ENCODE peak calls at places on chromosomes 5 and 9, in ten cellular contexts. One of them, this sample, is unnamed.

GRCh38 chr5:150457112-150457511 is 7.6 kb upstream of the RPS14 start:
- DNase-seq in HFFc6: no peak
- DNase-seq in lower leg skin: no peak
- DNase-seq in testis: no peak
- DNase-seq in GM20000: no peak
- DNase-seq in heart left ventricle: no peak
- DNase-seq in right lobe of liver: no peak
- DNase-seq in Calu3: no peak
- DNase-seq in fibroblast of mammary gland: no peak
- DNase-seq in MCF 10A: no peak
- DNase-seq in this sample: no peak

GRCh38 chr5:122999947-123000563 is 36.5 kb downstream of the PPIC start:
- DNase-seq in HFFc6: no peak
- DNase-seq in MCF 10A: peak
- DNase-seq in GM20000: peak
- DNase-seq in right lobe of liver: peak
- DNase-seq in Calu3: peak
- DNase-seq in testis: peak
- DNase-seq in lower leg skin: peak
- DNase-seq in heart left ventricle: peak
- DNase-seq in fibroblast of mammary gland: peak
- DNase-seq in this sample: no peak

GRCh38 chr9:37433754-37434435 is 11.4 kb downstream of the GRHPR start:
- DNase-seq in Calu3: no peak
- DNase-seq in GM20000: no peak
- DNase-seq in testis: peak
- DNase-seq in HFFc6: no peak
- DNase-seq in right lobe of liver: no peak
- DNase-seq in heart left ventricle: no peak
- DNase-seq in MCF 10A: no peak
- DNase-seq in lower leg skin: no peak
- DNase-seq in fibroblast of mammary gland: no peak
- DNase-seq in this sample: no peak

GRCh38 chr5:135191084-135191826 is 157.2 kb upstream of the PITX1 start:
- DNase-seq in fibroblast of mammary gland: peak
- DNase-seq in right lobe of liver: peak
- DNase-seq in HFFc6: peak
- DNase-seq in heart left ventricle: peak
- DNase-seq in GM20000: peak
- DNase-seq in testis: peak
- DNase-seq in MCF 10A: peak
- DNase-seq in lower leg skin: peak
- DNase-seq in Calu3: peak
- DNase-seq in this sample: peak

GRCh38 chr9:34985311-34985899 is 4.1 kb upstream of the DNAJB5 start:
- DNase-seq in HFFc6: peak
- DNase-seq in testis: peak
- DNase-seq in heart left ventricle: no peak
- DNase-seq in GM20000: peak
- DNase-seq in right lobe of liver: no peak
- DNase-seq in MCF 10A: peak
- DNase-seq in lower leg skin: no peak
- DNase-seq in Calu3: peak
- DNase-seq in fibroblast of mammary gland: peak
- DNase-seq in this sample: peak

GRCh38 chr5:85466423-85466822 is 1081.7 kb upstream of the EDIL3 start:
- DNase-seq in fibroblast of mammary gland: no peak
- DNase-seq in MCF 10A: no peak
- DNase-seq in HFFc6: no peak
- DNase-seq in Calu3: no peak
- DNase-seq in heart left ventricle: no peak
- DNase-seq in lower leg skin: no peak
- DNase-seq in GM20000: no peak
- DNase-seq in testis: no peak
- DNase-seq in right lobe of liver: no peak
- DNase-seq in this sample: no peak

GRCh38 chr9:107489144-107489673 is 360 bp downstream of the KLF4 start:
- DNase-seq in fibroblast of mammary gland: peak
- DNase-seq in HFFc6: no peak
- DNase-seq in testis: no peak
- DNase-seq in GM20000: peak
- DNase-seq in Calu3: no peak
- DNase-seq in MCF 10A: peak
- DNase-seq in right lobe of liver: no peak
- DNase-seq in heart left ventricle: no peak
- DNase-seq in lower leg skin: peak
- DNase-seq in this sample: peak

GRCh38 chr5:88727705-88728313 is 155.2 kb downstream of the MEF2C start:
- DNase-seq in MCF 10A: peak
- DNase-seq in GM20000: no peak
- DNase-seq in lower leg skin: no peak
- DNase-seq in right lobe of liver: no peak
- DNase-seq in testis: no peak
- DNase-seq in fibroblast of mammary gland: peak
- DNase-seq in heart left ventricle: no peak
- DNase-seq in HFFc6: peak
- DNase-seq in Calu3: no peak
- DNase-seq in this sample: no peak

GRCh38 chr5:140075371-140075770 is 32.3 kb upstream of the NRG2 start:
- DNase-seq in right lobe of liver: no peak
- DNase-seq in fibroblast of mammary gland: peak
- DNase-seq in MCF 10A: peak
- DNase-seq in lower leg skin: no peak
- DNase-seq in GM20000: no peak
- DNase-seq in heart left ventricle: no peak
- DNase-seq in Calu3: peak
- DNase-seq in testis: no peak
- DNase-seq in HFFc6: peak
- DNase-seq in this sample: no peak
- TF ChIP-seq CTCF in right lobe of liver: peak
- TF ChIP-seq CTCF in fibroblast of mammary gland: peak
- TF ChIP-seq CTCF in MCF 10A: peak
- TF ChIP-seq CTCF in lower leg skin: no peak
- TF ChIP-seq CTCF in GM20000: no peak
- TF ChIP-seq CTCF in heart left ventricle: no peak
- TF ChIP-seq CTCF in Calu3: no peak
- TF ChIP-seq CTCF in testis: no peak
- TF ChIP-seq CTCF in HFFc6: peak
- TF ChIP-seq CTCF in this sample: no peak

GRCh38 chr9:23496827-23497226 is 329.2 kb downstream of the ELAVL2 start:
- DNase-seq in GM20000: no peak
- DNase-seq in lower leg skin: no peak
- DNase-seq in testis: no peak
- DNase-seq in Calu3: no peak
- DNase-seq in MCF 10A: no peak
- DNase-seq in right lobe of liver: no peak
- DNase-seq in fibroblast of mammary gland: no peak
- DNase-seq in HFFc6: no peak
- DNase-seq in heart left ventricle: no peak
- DNase-seq in this sample: no peak

GRCh38 chr9:23493219-23493618 is 332.8 kb downstream of the ELAVL2 start:
- DNase-seq in HFFc6: no peak
- DNase-seq in testis: no peak
- DNase-seq in heart left ventricle: no peak
- DNase-seq in fibroblast of mammary gland: no peak
- DNase-seq in MCF 10A: no peak
- DNase-seq in right lobe of liver: no peak
- DNase-seq in lower leg skin: no peak
- DNase-seq in GM20000: no peak
- DNase-seq in Calu3: no peak
- DNase-seq in this sample: no peak

DNA sequence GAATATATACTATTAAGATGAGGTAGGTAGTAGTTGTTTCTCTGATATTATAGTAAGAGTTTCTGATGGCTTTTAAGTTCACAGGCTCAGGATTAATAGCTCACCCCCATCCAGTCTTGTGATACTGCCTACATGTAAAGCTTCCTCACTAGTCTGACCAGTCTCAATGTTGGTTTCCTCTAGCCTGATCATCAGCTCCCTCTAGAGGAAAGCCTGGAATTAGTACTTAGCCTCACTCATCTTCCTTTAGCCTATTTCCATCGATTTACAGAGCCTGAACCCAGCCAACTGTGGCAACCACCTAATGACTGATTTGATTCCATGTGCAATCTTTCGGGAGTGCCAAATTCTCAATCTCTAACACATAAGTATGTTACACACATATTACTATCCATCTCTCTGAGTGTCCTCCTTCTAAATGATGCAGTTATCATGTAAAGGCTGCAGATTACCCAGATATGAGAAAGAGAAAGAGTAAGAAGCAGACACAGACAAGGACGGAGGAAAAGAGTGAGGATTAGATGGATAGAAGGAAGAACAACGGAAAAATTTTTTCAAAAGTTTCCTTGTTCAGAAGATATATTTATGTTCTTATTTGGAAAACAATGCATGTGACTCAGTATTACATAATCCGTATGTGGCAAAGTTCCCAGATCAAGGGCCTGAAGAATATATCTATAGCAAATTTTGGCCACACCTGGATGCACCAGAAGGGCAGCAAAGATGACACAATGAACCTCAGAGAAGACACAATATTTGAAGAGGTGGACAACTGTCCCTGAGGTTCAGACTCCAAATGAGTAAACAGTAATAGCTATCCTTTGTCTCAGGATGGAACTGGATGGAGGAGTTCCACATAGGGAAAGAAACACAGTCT is 333.7 kb downstream of the ELAVL2 start:
- DNase-seq in right lobe of liver: no peak
- DNase-seq in lower leg skin: no peak
- DNase-seq in heart left ventricle: no peak
- DNase-seq in fibroblast of mammary gland: peak
- DNase-seq in Calu3: peak
- DNase-seq in GM20000: peak
- DNase-seq in HFFc6: peak
- DNase-seq in testis: no peak
- DNase-seq in MCF 10A: peak
- DNase-seq in this sample: peak
- TF ChIP-seq CTCF in right lobe of liver: peak
- TF ChIP-seq CTCF in lower leg skin: no peak
- TF ChIP-seq CTCF in heart left ventricle: peak
- TF ChIP-seq CTCF in fibroblast of mammary gland: peak
- TF ChIP-seq CTCF in Calu3: no peak
- TF ChIP-seq CTCF in GM20000: peak
- TF ChIP-seq CTCF in HFFc6: peak
- TF ChIP-seq CTCF in testis: no peak
- TF ChIP-seq CTCF in MCF 10A: peak
- TF ChIP-seq CTCF in this sample: peak

GRCh38 chr9:91948061-91948422 is 2.0 kb downstream of the ROR2 start:
- DNase-seq in HFFc6: no peak
- DNase-seq in heart left ventricle: no peak
- DNase-seq in MCF 10A: no peak
- DNase-seq in Calu3: no peak
- DNase-seq in fibroblast of mammary gland: peak
- DNase-seq in GM20000: no peak
- DNase-seq in testis: no peak
- DNase-seq in right lobe of liver: no peak
- DNase-seq in lower leg skin: no peak
- DNase-seq in this sample: no peak

GRCh38 chr9:91949946-91950664 is at the start of gene ROR2:
- DNase-seq in HFFc6: no peak
- DNase-seq in MCF 10A: no peak
- DNase-seq in lower leg skin: no peak
- DNase-seq in GM20000: peak
- DNase-seq in heart left ventricle: peak
- DNase-seq in right lobe of liver: peak
- DNase-seq in Calu3: peak
- DNase-seq in fibroblast of mammary gland: peak
- DNase-seq in testis: peak
- DNase-seq in this sample: peak

GRCh38 chr9:91946825-91947224 is 3.2 kb downstream of the ROR2 start:
- DNase-seq in HFFc6: no peak
- DNase-seq in lower leg skin: no peak
- DNase-seq in heart left ventricle: no peak
- DNase-seq in testis: no peak
- DNase-seq in fibroblast of mammary gland: peak
- DNase-seq in right lobe of liver: no peak
- DNase-seq in Calu3: no peak
- DNase-seq in MCF 10A: no peak
- DNase-seq in GM20000: no peak
- DNase-seq in this sample: no peak

GRCh38 chr9:91949293-91949945 is 609 bp downstream of the ROR2 start:
- DNase-seq in fibroblast of mammary gland: no peak
- DNase-seq in Calu3: no peak
- DNase-seq in right lobe of liver: no peak
- DNase-seq in heart left ventricle: no peak
- DNase-seq in GM20000: peak
- DNase-seq in testis: peak
- DNase-seq in MCF 10A: no peak
- DNase-seq in lower leg skin: no peak
- DNase-seq in HFFc6: no peak
- DNase-seq in this sample: peak

DNA sequence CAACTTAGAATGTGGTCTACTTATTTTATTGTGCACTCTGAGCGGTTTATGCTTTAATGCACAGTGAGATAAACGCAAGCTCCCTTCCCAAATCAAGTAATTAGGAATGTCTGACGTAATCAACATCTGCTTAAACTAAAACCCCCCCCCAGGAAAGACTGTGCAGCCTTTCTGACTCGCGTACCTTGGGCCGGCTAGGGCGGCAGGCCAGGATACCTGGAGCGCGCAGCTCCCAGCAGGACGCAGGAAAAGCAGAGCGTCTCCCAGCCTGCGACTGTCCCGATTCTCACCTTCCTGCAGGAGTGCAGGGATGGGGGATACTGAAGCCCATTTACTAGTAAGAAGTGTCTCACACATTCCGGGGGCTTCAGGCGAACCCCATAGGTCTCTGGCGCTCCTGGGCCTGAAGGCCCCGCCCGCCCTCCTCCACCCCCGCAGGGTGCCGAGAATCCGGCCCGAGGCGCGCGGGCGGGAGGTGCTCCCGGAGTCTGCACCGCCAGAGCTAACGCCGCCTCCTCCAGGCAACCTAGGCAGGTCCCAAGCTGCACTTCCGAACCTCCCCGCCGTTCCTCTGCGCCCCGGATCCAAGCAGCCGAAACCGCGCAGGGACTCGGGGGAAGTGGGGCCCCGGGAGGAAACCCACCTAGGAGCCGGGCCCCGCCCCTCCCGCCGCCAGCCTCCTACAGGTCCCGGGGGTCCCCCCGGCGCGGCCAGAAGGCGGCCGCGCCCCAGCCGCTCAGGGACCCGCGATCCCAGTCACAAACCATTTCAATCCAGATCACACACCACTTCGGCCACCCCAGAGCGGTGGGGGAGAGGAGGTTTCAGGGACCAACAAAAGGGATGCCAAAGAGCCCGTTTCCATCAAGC is 1.4 kb downstream of the ROR2 start:
- DNase-seq in Calu3: peak
- DNase-seq in testis: peak
- DNase-seq in right lobe of liver: peak
- DNase-seq in fibroblast of mammary gland: peak
- DNase-seq in MCF 10A: peak
- DNase-seq in HFFc6: peak
- DNase-seq in lower leg skin: peak
- DNase-seq in GM20000: peak
- DNase-seq in heart left ventricle: peak
- DNase-seq in this sample: peak
- TF ChIP-seq CTCF in Calu3: no peak
- TF ChIP-seq CTCF in testis: no peak
- TF ChIP-seq CTCF in right lobe of liver: no peak
- TF ChIP-seq CTCF in fibroblast of mammary gland: no peak
- TF ChIP-seq CTCF in MCF 10A: peak
- TF ChIP-seq CTCF in HFFc6: peak
- TF ChIP-seq CTCF in lower leg skin: no peak
- TF ChIP-seq CTCF in GM20000: no peak
- TF ChIP-seq CTCF in heart left ventricle: no peak
- TF ChIP-seq CTCF in this sample: peak

DNA sequence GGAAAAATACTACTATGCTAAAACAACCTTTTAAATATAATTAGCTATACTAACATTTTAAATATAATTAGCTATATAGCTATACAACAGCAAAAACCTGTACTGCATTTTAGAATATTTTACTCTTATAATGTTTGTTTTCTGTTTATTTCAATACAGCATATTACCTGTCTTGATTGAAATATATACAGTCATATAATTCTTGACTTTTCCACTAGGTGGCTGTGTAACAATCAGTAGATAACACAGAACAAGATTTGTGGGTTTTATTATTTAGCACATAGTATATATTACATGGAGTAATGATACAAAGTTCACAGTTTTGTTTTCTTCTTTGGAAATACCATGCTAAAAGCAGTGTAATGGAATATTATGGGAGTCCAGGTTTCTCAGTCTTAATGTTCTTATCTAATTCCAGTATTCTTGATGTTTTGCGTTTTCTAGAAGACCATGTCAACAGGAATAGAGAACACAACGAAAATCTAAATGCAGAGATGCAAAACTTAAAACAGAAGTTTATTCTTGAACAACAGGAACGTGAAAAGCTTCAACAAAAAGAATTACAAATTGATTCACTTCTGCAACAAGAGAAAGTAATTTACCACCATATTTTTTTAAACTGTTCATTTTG is 13.3 kb downstream of the HMMR start:
- DNase-seq in GM20000: no peak
- DNase-seq in testis: no peak
- DNase-seq in lower leg skin: no peak
- DNase-seq in fibroblast of mammary gland: peak
- DNase-seq in heart left ventricle: no peak
- DNase-seq in right lobe of liver: no peak
- DNase-seq in Calu3: no peak
- DNase-seq in MCF 10A: peak
- DNase-seq in HFFc6: no peak
- DNase-seq in this sample: no peak
- TF ChIP-seq CTCF in GM20000: no peak
- TF ChIP-seq CTCF in testis: no peak
- TF ChIP-seq CTCF in lower leg skin: no peak
- TF ChIP-seq CTCF in fibroblast of mammary gland: peak
- TF ChIP-seq CTCF in heart left ventricle: peak
- TF ChIP-seq CTCF in right lobe of liver: no peak
- TF ChIP-seq CTCF in Calu3: no peak
- TF ChIP-seq CTCF in MCF 10A: peak
- TF ChIP-seq CTCF in HFFc6: peak
- TF ChIP-seq CTCF in this sample: peak